ENCODE peak calls at places on chromosomes 13 and 19, in eight cellular contexts. Z is fibroblast of lung, T is Karpas-422, Y is left lung, D is breast epithelium, G is Peyer's patch, L is brain microvascular endothelial cell, V is kidney. E is an unnamed sample.

GRCh38 chr13:67742478-67742877 is 512.3 kb upstream of the PCDH9 start:
- DNase-seq in Z (no peak), T (no peak), Y (no peak), D (no peak), G (no peak), L (no peak), V (no peak), E (no peak)

GRCh38 chr13:79631260-79631659 is 150.3 kb downstream of the NDFIP2 start:
- DNase-seq in Z (peak), T (no peak), Y (no peak), D (no peak), G (no peak), L (peak), V (no peak), E (peak)

GRCh38 chr19:11137542-11138384 is 17.8 kb downstream of the SPC24 start:
- DNase-seq in Z (peak), T (peak), Y (peak), D (peak), G (peak), L (peak), V (peak), E (peak)

GRCh38 chr13:99989376-99990044 is 7.9 kb downstream of the ZIC2 start:
- DNase-seq in Z (no peak), T (no peak), Y (no peak), D (no peak), G (no peak), L (no peak), V (no peak), E (peak)

GRCh38 chr13:113034451-113035208 is 65.6 kb downstream of the MCF2L start:
- DNase-seq in Z (peak), T (no peak), Y (peak), D (no peak), G (no peak), L (peak), V (peak), E (no peak)

GRCh38 chr13:100089633-100090032 is 740 bp downstream of the PCCA start:
- DNase-seq in Z (peak), T (no peak), Y (no peak), D (no peak), G (no peak), L (no peak), V (no peak), E (peak)

GRCh38 chr19:19107663-19108062 is 30.6 kb downstream of the TMEM161A start:
- DNase-seq in Z (no peak), T (no peak), Y (no peak), D (no peak), G (no peak), L (no peak), V (no peak), E (peak)

GRCh38 chr13:79936368-79937136 is 404.4 kb downstream of the SPRY2 start:
- DNase-seq in Z (peak), T (no peak), Y (no peak), D (no peak), G (no peak), L (peak), V (peak), E (peak)

GRCh38 chr13:23505007-23505406 is 65.2 kb upstream of the TNFRSF19 start:
- DNase-seq in Z (peak), T (peak), Y (no peak), D (no peak), G (no peak), L (peak), V (no peak), E (peak)

GRCh38 chr19:1945899-1946298 is 4.9 kb downstream of the CSNK1G2 start:
- DNase-seq in Z (no peak), T (peak), Y (peak), D (no peak), G (no peak), L (no peak), V (peak), E (peak)

GRCh38 chr13:90793261-90793785 is 554.2 kb upstream of the MIR17HG start:
- DNase-seq in Z (peak), T (no peak), Y (no peak), D (no peak), G (no peak), L (no peak), V (no peak), E (no peak)

DNA sequence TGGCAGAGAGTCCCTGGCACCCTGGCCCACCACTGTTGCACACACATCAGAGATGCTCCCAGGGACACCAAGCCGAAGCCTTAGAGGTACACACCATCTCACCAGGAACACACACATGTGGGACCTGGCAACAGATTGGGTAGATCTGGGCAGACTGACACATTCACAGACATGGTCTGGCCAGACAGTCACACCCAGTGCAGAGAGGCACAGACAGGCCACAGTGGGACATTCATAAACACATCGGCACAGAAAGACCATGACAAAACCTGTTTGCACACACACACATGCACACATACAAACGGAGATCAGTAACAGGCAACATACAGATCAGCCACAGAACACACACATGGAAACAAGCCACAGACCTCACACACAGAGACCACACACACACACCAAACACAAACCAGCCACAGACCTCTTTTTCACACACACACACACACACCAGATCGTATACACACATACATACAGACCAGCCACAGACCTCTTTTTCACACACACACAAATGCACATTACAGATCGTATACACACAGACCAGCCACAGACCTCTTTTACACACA is 6.3 kb upstream of the JUNB start:
- DNase-seq in Z (no peak), T (no peak), Y (no peak), D (no peak), G (no peak), L (no peak), V (no peak), E (peak)
- H3K27ac ChIP-seq in Z (peak), T (peak), Y (peak), D (peak), G (peak), L (peak), V (peak), E (peak)

GRCh38 chr13:26993780-26994179 is 177.8 kb downstream of the USP12 start:
- DNase-seq in Z (no peak), T (no peak), Y (no peak), D (no peak), G (no peak), L (no peak), V (no peak), E (no peak)
- H3K27ac ChIP-seq in Z (no peak), T (no peak), Y (no peak), D (no peak), G (no peak), L (no peak), V (no peak), E (no peak)

DNA sequence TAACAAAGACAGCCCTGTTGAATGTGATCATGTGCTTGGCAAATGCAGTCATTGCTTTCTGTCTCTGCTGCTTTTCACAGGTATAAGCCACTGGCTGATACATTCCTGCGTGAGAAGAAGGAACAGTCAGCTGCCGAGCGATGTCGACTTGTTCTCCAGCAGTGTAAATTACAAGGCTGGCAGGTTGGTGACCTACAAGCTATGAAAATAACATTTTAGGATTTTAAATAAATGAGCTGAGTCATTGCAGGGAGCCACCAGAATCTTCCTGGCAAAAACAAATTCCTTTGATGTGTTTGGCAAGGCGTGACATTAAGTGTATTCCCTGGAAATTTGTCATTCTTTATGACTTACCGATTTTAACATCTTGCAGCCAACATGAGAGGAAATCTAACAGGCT is 471.3 kb downstream of the MYO16 start:
- DNase-seq in Z (no peak), T (no peak), Y (no peak), D (no peak), G (no peak), L (no peak), V (no peak), E (no peak)
- H3K27ac ChIP-seq in Z (no peak), T (no peak), Y (no peak), D (no peak), G (no peak), L (no peak), V (no peak), E (no peak)

GRCh38 chr19:12954150-12954962 is 2.7 kb downstream of the GADD45GIP1 start:
- DNase-seq in Z (no peak), T (peak), Y (no peak), D (no peak), G (no peak), L (no peak), V (no peak), E (peak)
- H3K27ac ChIP-seq in Z (peak), T (peak), Y (no peak), D (peak), G (no peak), L (no peak), V (no peak), E (peak)

GRCh38 chr19:3145909-3146676 is 10.3 kb downstream of the GNA15 start:
- DNase-seq in Z (no peak), T (peak), Y (peak), D (no peak), G (no peak), L (no peak), V (no peak), E (no peak)

GRCh38 chr19:3140667-3141038 is 4.8 kb downstream of the GNA15 start:
- DNase-seq in Z (no peak), T (no peak), Y (no peak), D (no peak), G (no peak), L (no peak), V (no peak), E (no peak)

GRCh38 chr19:3138268-3138667 is 2.4 kb downstream of the GNA15 start:
- DNase-seq in Z (no peak), T (no peak), Y (no peak), D (no peak), G (no peak), L (no peak), V (no peak), E (no peak)

GRCh38 chr19:3142938-3143337 is 7.1 kb downstream of the GNA15 start:
- DNase-seq in Z (no peak), T (no peak), Y (no peak), D (no peak), G (no peak), L (no peak), V (no peak), E (no peak)

GRCh38 chr19:3142292-3142670 is 6.4 kb downstream of the GNA15 start:
- DNase-seq in Z (peak), T (no peak), Y (no peak), D (no peak), G (no peak), L (peak), V (no peak), E (peak)
- H3K27ac ChIP-seq in Z (peak), T (no peak), Y (peak), D (peak), G (no peak), L (peak), V (peak), E (peak)

DNA sequence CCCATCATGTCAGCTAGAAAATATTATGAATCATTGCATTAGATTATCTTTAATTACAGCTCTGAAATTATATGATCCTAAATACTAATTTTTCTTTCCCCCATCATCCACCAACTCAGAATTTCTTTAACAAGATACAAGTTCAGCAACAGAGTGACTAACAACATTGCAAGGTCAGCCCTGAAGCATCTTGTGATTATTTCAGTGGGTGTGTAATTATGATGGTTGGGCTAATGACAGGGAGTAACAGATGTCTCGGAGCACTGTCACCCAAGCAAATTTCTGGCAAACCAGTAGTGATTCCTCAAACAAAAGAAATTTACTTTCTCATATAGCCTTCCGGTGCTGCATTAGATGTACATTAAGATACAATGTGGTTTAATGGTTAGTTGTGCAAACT is 238.9 kb downstream of the ITGBL1 start:
- DNase-seq in Z (peak), T (no peak), Y (no peak), D (no peak), G (no peak), L (no peak), V (no peak), E (no peak)
- H3K27ac ChIP-seq in Z (no peak), T (no peak), Y (no peak), D (no peak), G (no peak), L (no peak), V (no peak), E (no peak)

DNA sequence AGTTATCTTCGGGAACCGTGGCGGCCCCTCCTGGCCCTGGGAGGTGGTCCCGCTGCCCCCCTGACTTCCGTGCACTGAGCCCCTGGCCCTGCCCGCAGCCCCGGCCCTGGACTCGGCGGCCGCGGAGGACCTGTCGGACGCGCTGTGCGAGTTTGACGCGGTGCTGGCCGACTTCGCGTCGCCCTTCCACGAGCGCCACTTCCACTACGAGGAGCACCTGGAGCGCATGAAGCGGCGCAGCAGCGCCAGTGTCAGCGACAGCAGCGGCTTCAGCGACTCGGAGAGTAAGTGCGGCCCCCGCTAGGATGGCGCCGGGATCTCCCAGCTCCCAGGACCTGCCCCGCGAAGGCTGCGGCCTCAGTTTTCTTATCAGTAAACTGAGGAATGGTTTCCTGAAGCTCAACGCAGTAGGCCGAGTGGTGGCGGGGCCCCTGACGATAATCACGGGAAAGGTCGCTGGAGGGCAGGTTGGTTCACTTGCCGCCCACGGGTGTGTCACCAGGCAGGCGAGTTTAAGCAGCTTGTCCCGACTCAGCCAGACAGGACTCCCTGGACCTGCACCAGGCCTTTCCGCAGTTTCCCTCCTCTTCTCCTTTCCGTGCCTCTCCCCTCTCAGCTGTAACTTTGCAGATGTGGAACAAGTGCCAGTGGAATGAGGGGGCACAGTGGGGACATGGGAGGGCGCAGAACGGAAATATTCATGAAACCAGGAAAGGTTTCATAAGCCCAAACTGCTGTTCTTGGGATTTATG is 1.0 kb downstream of the RGCC start:
- DNase-seq in Z (peak), T (peak), Y (peak), D (no peak), G (peak), L (no peak), V (peak), E (peak)
- H3K27ac ChIP-seq in Z (peak), T (peak), Y (peak), D (peak), G (peak), L (no peak), V (peak), E (no peak)

DNA sequence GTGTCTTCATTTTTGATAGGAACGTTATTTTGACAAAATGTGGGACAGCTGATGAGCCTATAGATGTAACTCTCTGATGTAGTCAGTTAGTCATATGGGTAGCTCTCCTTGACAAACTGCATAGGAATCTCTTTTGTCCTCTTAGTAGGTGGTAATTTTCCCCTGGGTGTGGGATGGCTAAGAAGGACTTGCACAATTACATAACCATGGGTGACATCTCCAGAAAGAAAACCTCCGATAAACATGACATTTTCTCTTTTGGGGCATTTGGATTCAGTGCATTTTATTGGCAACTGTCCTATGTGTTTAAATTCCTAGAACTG is 41.8 kb downstream of the IGFL3 start:
- DNase-seq in Z (no peak), T (no peak), Y (no peak), D (no peak), G (no peak), L (no peak), V (no peak), E (no peak)
- H3K27ac ChIP-seq in Z (no peak), T (no peak), Y (no peak), D (no peak), G (no peak), L (no peak), V (no peak), E (no peak)

GRCh38 chr13:48813518-48813917 is 159.8 kb downstream of the CYSLTR2 start:
- DNase-seq in Z (no peak), T (no peak), Y (no peak), D (no peak), G (no peak), L (no peak), V (no peak), E (no peak)
- H3K27ac ChIP-seq in Z (no peak), T (no peak), Y (no peak), D (no peak), G (no peak), L (no peak), V (no peak), E (no peak)